ENCODE peak calls at places on chromosomes 2 and 18, in six cellular contexts. U is mesothelial cell of epicardium, T is aorta, H is NCI-H2029 treated with DMSO at 0.1 percent for 48 hours, L is neural progenitor cell, M is amygdala. Q is an unnamed sample.

GRCh38 chr2:205409403-205409802 is 272.9 kb upstream of the NRP2 start:
- DNase-seq in U (no peak), T (no peak), H (no peak), L (no peak), M (no peak), Q (no peak)

GRCh38 chr2:219289537-219290361 is 10.6 kb downstream of the DNAJB2 start:
- DNase-seq in U (no peak), T (peak), H (no peak), L (no peak), M (no peak), Q (peak)

GRCh38 chr2:189109921-189110397 is 69.6 kb downstream of the COL5A2 start:
- DNase-seq in U (no peak), T (no peak), H (no peak), L (peak), M (no peak), Q (no peak)

GRCh38 chr2:158414538-158414937 is 42.0 kb downstream of the CCDC148 start:
- DNase-seq in U (no peak), T (no peak), H (no peak), L (no peak), M (no peak), Q (no peak)

GRCh38 chr2:58893645-58894336 is 652.7 kb upstream of the FANCL start:
- DNase-seq in U (no peak), T (no peak), H (no peak), L (no peak), M (no peak), Q (peak)

GRCh38 chr18:28794459-28795245 is 617.7 kb upstream of the CDH2 start:
- DNase-seq in U (no peak), T (no peak), H (no peak), L (no peak), M (no peak), Q (no peak)

GRCh38 chr18:23196119-23197004 is 61.1 kb downstream of the CABLES1 start:
- DNase-seq in U (no peak), T (no peak), H (no peak), L (no peak), M (no peak), Q (no peak)

GRCh38 chr2:8239402-8240127 is 442.3 kb upstream of the ID2 start:
- DNase-seq in U (no peak), T (no peak), H (no peak), L (peak), M (no peak), Q (no peak)

GRCh38 chr18:78518805-78519204 is 460.8 kb upstream of the SALL3 start:
- DNase-seq in U (no peak), T (peak), H (no peak), L (no peak), M (no peak), Q (no peak)

GRCh38 chr2:37886745-37887144 is 38.3 kb upstream of the RMDN2 start:
- DNase-seq in U (no peak), T (no peak), H (no peak), L (no peak), M (no peak), Q (no peak)

GRCh38 chr2:224551693-224552092 is 33.5 kb downstream of the CUL3 start:
- DNase-seq in U (no peak), T (no peak), H (no peak), L (no peak), M (no peak), Q (no peak)

GRCh38 chr18:77096936-77097886 is 35.4 kb downstream of the MBP start:
- DNase-seq in U (no peak), T (no peak), H (no peak), L (no peak), M (no peak), Q (no peak)

GRCh38 chr2:160223560-160223959 is 23.5 kb upstream of the ITGB6 start:
- DNase-seq in U (no peak), T (no peak), H (no peak), L (no peak), M (no peak), Q (no peak)

GRCh38 chr2:81324046-81324445 is 1019.5 kb upstream of the LRRTM1 start:
- DNase-seq in U (no peak), T (no peak), H (peak), L (peak), M (no peak), Q (no peak)

GRCh38 chr2:150596071-150596470 is 108.6 kb upstream of the RND3 start:
- DNase-seq in U (no peak), T (no peak), H (no peak), L (no peak), M (no peak), Q (no peak)

GRCh38 chr18:62772860-62773584 is 57.7 kb downstream of the PHLPP1 start:
- DNase-seq in U (no peak), T (no peak), H (no peak), L (no peak), M (no peak), Q (no peak)

GRCh38 chr2:144162652-144163051 is 357.3 kb downstream of the ZEB2 start:
- DNase-seq in U (no peak), T (no peak), H (no peak), L (peak), M (no peak), Q (no peak)

GRCh38 chr2:206071832-206072231 is 14.1 kb downstream of the INO80D start:
- DNase-seq in U (no peak), T (no peak), H (no peak), L (no peak), M (no peak), Q (no peak)

GRCh38 chr18:74310411-74310810 is 5.2 kb upstream of the C18orf63 start:
- DNase-seq in U (no peak), T (no peak), H (no peak), L (no peak), M (no peak), Q (no peak)

GRCh38 chr2:149019768-149020167 is 18.7 kb upstream of the LYPD6B start:
- DNase-seq in U (no peak), T (no peak), H (peak), L (no peak), M (no peak), Q (no peak)

GRCh38 chr2:238739668-238740067 is 108.2 kb upstream of the TWIST2 start:
- DNase-seq in U (no peak), T (no peak), H (no peak), L (no peak), M (no peak), Q (no peak)

GRCh38 chr18:59846814-59847490 is 52.8 kb upstream of the PMAIP1 start:
- DNase-seq in U (no peak), T (no peak), H (no peak), L (no peak), M (no peak), Q (peak)

GRCh38 chr2:46716806-46717732 is 198.5 kb downstream of the MCFD2 start:
- DNase-seq in U (no peak), T (no peak), H (no peak), L (no peak), M (no peak), Q (no peak)

GRCh38 chr2:11669454-11670291 is at the start of gene NTSR2:
- DNase-seq in U (peak), T (peak), H (no peak), L (peak), M (no peak), Q (peak)

GRCh38 chr18:55577812-55578539 is 10.0 kb downstream of the TCF4 start:
- DNase-seq in U (no peak), T (no peak), H (no peak), L (no peak), M (no peak), Q (no peak)

GRCh38 chr2:9263388-9263787 is 56.8 kb downstream of the ASAP2 start:
- DNase-seq in U (no peak), T (no peak), H (no peak), L (no peak), M (no peak), Q (no peak)

GRCh38 chr18:76847926-76848325 is 25.6 kb downstream of the ZNF236 start:
- DNase-seq in U (no peak), T (no peak), H (no peak), L (peak), M (no peak), Q (no peak)

GRCh38 chr2:149601141-149601796 is 13.7 kb upstream of the MMADHC start:
- DNase-seq in U (no peak), T (no peak), H (no peak), L (no peak), M (no peak), Q (no peak)

GRCh38 chr2:26838121-26838906 is 9.6 kb upstream of the DPYSL5 start:
- DNase-seq in U (no peak), T (no peak), H (no peak), L (peak), M (no peak), Q (no peak)

GRCh38 chr2:79993144-79993543 is 311.4 kb downstream of the LRRTM1 start:
- DNase-seq in U (no peak), T (no peak), H (no peak), L (no peak), M (no peak), Q (no peak)